ENCODE peak calls at places on chromosomes 1 and 21, in seven cellular contexts. One of them, this sample, is unnamed.

GRCh38 chr1:241266121-241266520 is 90.9 kb downstream of the RGS7 start:
- DNase-seq in heart right ventricle: no peak
- DNase-seq in astrocyte: no peak
- DNase-seq in MCF 10A: no peak
- DNase-seq in adrenal gland: no peak
- DNase-seq in GM10248: no peak
- DNase-seq in endothelial cell: no peak
- DNase-seq in this sample: no peak

GRCh38 chr1:164440222-164440621 is 118.8 kb upstream of the PBX1 start:
- DNase-seq in heart right ventricle: no peak
- DNase-seq in astrocyte: peak; percentile 3
- DNase-seq in MCF 10A: peak; percentile 42
- DNase-seq in adrenal gland: peak; percentile 52
- DNase-seq in GM10248: no peak
- DNase-seq in endothelial cell: no peak
- DNase-seq in this sample: peak; percentile 2

GRCh38 chr1:207316622-207317510 is 4.6 kb upstream of the CD55 start:
- DNase-seq in heart right ventricle: no peak
- DNase-seq in astrocyte: no peak
- DNase-seq in MCF 10A: peak; percentile 80
- DNase-seq in adrenal gland: no peak
- DNase-seq in GM10248: no peak
- DNase-seq in endothelial cell: no peak
- DNase-seq in this sample: no peak

GRCh38 chr1:172514108-172514507 is 18.8 kb upstream of the SUCO start:
- DNase-seq in heart right ventricle: no peak
- DNase-seq in astrocyte: no peak
- DNase-seq in MCF 10A: no peak
- DNase-seq in adrenal gland: no peak
- DNase-seq in GM10248: no peak
- DNase-seq in endothelial cell: no peak
- DNase-seq in this sample: no peak

GRCh38 chr1:55718758-55719671 is 503.9 kb upstream of the USP24 start:
- DNase-seq in heart right ventricle: peak; percentile 11
- DNase-seq in astrocyte: peak; percentile 100
- DNase-seq in MCF 10A: peak; percentile 96
- DNase-seq in adrenal gland: peak; percentile 58
- DNase-seq in GM10248: no peak
- DNase-seq in endothelial cell: no peak
- DNase-seq in this sample: peak; percentile 99

GRCh38 chr1:207007352-207008033 is 25.1 kb downstream of the C1orf116 start:
- DNase-seq in heart right ventricle: no peak
- DNase-seq in astrocyte: peak; percentile 99
- DNase-seq in MCF 10A: peak; percentile 97
- DNase-seq in adrenal gland: no peak
- DNase-seq in GM10248: no peak
- DNase-seq in endothelial cell: no peak
- DNase-seq in this sample: peak; percentile 95

GRCh38 chr1:17168480-17168878 is 36.4 kb upstream of the PADI1 start:
- DNase-seq in heart right ventricle: no peak
- DNase-seq in astrocyte: peak; percentile 92
- DNase-seq in MCF 10A: peak; percentile 53
- DNase-seq in adrenal gland: no peak
- DNase-seq in GM10248: no peak
- DNase-seq in endothelial cell: no peak
- DNase-seq in this sample: peak; percentile 88

GRCh38 chr1:201253906-201254624 is 29.2 kb upstream of the PKP1 start:
- DNase-seq in heart right ventricle: no peak
- DNase-seq in astrocyte: no peak
- DNase-seq in MCF 10A: no peak
- DNase-seq in adrenal gland: no peak
- DNase-seq in GM10248: no peak
- DNase-seq in endothelial cell: no peak
- DNase-seq in this sample: no peak

GRCh38 chr1:46166521-46167462 is 8.1 kb upstream of the TSPAN1 start:
- DNase-seq in heart right ventricle: peak; percentile 74
- DNase-seq in astrocyte: no peak
- DNase-seq in MCF 10A: no peak
- DNase-seq in adrenal gland: peak; percentile 70
- DNase-seq in GM10248: peak; percentile 50
- DNase-seq in endothelial cell: no peak
- DNase-seq in this sample: no peak

GRCh38 chr1:29767088-29767685 is 530.9 kb downstream of the PTPRU start:
- DNase-seq in heart right ventricle: no peak
- DNase-seq in astrocyte: no peak
- DNase-seq in MCF 10A: no peak
- DNase-seq in adrenal gland: no peak
- DNase-seq in GM10248: no peak
- DNase-seq in endothelial cell: no peak
- DNase-seq in this sample: no peak

GRCh38 chr21:18384771-18385170 is 18.8 kb downstream of the TMPRSS15 start:
- DNase-seq in heart right ventricle: no peak
- DNase-seq in astrocyte: no peak
- DNase-seq in MCF 10A: peak; percentile 51
- DNase-seq in adrenal gland: no peak
- DNase-seq in GM10248: no peak
- DNase-seq in endothelial cell: no peak
- DNase-seq in this sample: no peak

GRCh38 chr21:18382141-18382540 is 21.4 kb downstream of the TMPRSS15 start:
- DNase-seq in heart right ventricle: no peak
- DNase-seq in astrocyte: no peak
- DNase-seq in MCF 10A: no peak
- DNase-seq in adrenal gland: no peak
- DNase-seq in GM10248: no peak
- DNase-seq in endothelial cell: no peak
- DNase-seq in this sample: no peak

GRCh38 chr21:18387994-18388393 is 15.6 kb downstream of the TMPRSS15 start:
- DNase-seq in heart right ventricle: no peak
- DNase-seq in astrocyte: no peak
- DNase-seq in MCF 10A: no peak
- DNase-seq in adrenal gland: no peak
- DNase-seq in GM10248: no peak
- DNase-seq in endothelial cell: no peak
- DNase-seq in this sample: no peak
- TF ChIP-seq CTCF in heart right ventricle: no peak
- TF ChIP-seq CTCF in astrocyte: no peak
- TF ChIP-seq CTCF in MCF 10A: peak; percentile 21
- TF ChIP-seq CTCF in adrenal gland: no peak
- TF ChIP-seq CTCF in GM10248: no peak
- TF ChIP-seq CTCF in endothelial cell: no peak
- TF ChIP-seq CTCF in this sample: no peak

GRCh38 chr1:24949331-24949881 is 19.3 kb upstream of the RUNX3 start:
- DNase-seq in heart right ventricle: no peak
- DNase-seq in astrocyte: peak; percentile 93
- DNase-seq in MCF 10A: peak; percentile 72
- DNase-seq in adrenal gland: peak; percentile 30
- DNase-seq in GM10248: no peak
- DNase-seq in endothelial cell: no peak
- DNase-seq in this sample: peak; percentile 79
- TF ChIP-seq CTCF in heart right ventricle: no peak
- TF ChIP-seq CTCF in astrocyte: no peak
- TF ChIP-seq CTCF in MCF 10A: no peak
- TF ChIP-seq CTCF in adrenal gland: no peak
- TF ChIP-seq CTCF in GM10248: no peak
- TF ChIP-seq CTCF in endothelial cell: no peak
- TF ChIP-seq CTCF in this sample: no peak

DNA sequence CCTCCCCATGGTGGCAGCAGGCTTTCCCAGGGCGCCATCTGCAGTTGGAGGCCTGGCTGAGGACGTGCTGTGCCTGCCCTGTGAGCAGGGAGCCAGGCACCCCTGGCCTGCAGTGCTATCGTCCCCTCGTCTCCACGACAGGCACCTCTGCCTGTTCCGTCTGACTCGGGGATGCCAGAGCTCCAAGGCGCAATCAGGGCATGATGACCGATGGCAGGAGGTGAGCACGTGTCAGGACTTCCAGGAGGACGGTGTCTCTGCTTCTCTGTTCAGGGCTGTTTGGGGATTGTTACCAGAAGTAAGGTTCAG is 125.2 kb downstream of the PCBP3 start:
- DNase-seq in heart right ventricle: no peak
- DNase-seq in astrocyte: no peak
- DNase-seq in MCF 10A: peak; percentile 18
- DNase-seq in adrenal gland: no peak
- DNase-seq in GM10248: peak; percentile 9
- DNase-seq in endothelial cell: no peak
- DNase-seq in this sample: no peak
- TF ChIP-seq CTCF in heart right ventricle: peak; percentile 4
- TF ChIP-seq CTCF in astrocyte: no peak
- TF ChIP-seq CTCF in MCF 10A: no peak
- TF ChIP-seq CTCF in adrenal gland: no peak
- TF ChIP-seq CTCF in GM10248: peak; percentile 16
- TF ChIP-seq CTCF in endothelial cell: no peak
- TF ChIP-seq CTCF in this sample: peak; percentile 11

GRCh38 chr1:184793967-184794366 is 39.3 kb upstream of the EDEM3 start:
- DNase-seq in heart right ventricle: no peak
- DNase-seq in astrocyte: no peak
- DNase-seq in MCF 10A: no peak
- DNase-seq in adrenal gland: no peak
- DNase-seq in GM10248: no peak
- DNase-seq in endothelial cell: no peak
- DNase-seq in this sample: no peak
- TF ChIP-seq CTCF in heart right ventricle: no peak
- TF ChIP-seq CTCF in astrocyte: no peak
- TF ChIP-seq CTCF in MCF 10A: no peak
- TF ChIP-seq CTCF in adrenal gland: no peak
- TF ChIP-seq CTCF in GM10248: no peak
- TF ChIP-seq CTCF in endothelial cell: no peak
- TF ChIP-seq CTCF in this sample: no peak

DNA sequence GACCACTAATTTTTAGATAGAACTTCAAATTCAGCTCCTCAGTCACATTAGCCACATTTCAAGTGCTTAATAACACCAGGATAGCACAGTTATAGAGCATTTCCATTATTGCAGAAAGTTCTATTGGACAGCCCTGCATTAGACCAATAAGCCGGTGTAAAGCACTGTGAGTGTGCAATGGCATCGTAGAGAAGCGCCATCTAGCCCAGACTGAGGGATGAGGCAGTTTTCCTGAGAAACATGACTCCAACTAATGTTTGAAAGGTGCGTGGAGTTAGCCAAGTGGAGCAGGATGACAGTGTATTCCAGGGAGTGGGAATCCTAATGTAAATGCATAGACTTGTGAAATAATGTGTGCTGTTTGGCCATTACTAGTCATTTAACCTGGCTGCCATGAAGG is 7.7 kb downstream of the RPE65 start:
- DNase-seq in heart right ventricle: no peak
- DNase-seq in astrocyte: no peak
- DNase-seq in MCF 10A: no peak
- DNase-seq in adrenal gland: no peak
- DNase-seq in GM10248: no peak
- DNase-seq in endothelial cell: no peak
- DNase-seq in this sample: no peak
- TF ChIP-seq CTCF in heart right ventricle: no peak
- TF ChIP-seq CTCF in astrocyte: no peak
- TF ChIP-seq CTCF in MCF 10A: no peak
- TF ChIP-seq CTCF in adrenal gland: no peak
- TF ChIP-seq CTCF in GM10248: no peak
- TF ChIP-seq CTCF in endothelial cell: no peak
- TF ChIP-seq CTCF in this sample: no peak

GRCh38 chr1:213260322-213261075 is 209.5 kb downstream of the RPS6KC1 start:
- DNase-seq in heart right ventricle: no peak
- DNase-seq in astrocyte: no peak
- DNase-seq in MCF 10A: no peak
- DNase-seq in adrenal gland: no peak
- DNase-seq in GM10248: no peak
- DNase-seq in endothelial cell: no peak
- DNase-seq in this sample: no peak

GRCh38 chr1:213252026-213252425 is 201.0 kb downstream of the RPS6KC1 start:
- DNase-seq in heart right ventricle: no peak
- DNase-seq in astrocyte: no peak
- DNase-seq in MCF 10A: no peak
- DNase-seq in adrenal gland: no peak
- DNase-seq in GM10248: no peak
- DNase-seq in endothelial cell: no peak
- DNase-seq in this sample: no peak

DNA sequence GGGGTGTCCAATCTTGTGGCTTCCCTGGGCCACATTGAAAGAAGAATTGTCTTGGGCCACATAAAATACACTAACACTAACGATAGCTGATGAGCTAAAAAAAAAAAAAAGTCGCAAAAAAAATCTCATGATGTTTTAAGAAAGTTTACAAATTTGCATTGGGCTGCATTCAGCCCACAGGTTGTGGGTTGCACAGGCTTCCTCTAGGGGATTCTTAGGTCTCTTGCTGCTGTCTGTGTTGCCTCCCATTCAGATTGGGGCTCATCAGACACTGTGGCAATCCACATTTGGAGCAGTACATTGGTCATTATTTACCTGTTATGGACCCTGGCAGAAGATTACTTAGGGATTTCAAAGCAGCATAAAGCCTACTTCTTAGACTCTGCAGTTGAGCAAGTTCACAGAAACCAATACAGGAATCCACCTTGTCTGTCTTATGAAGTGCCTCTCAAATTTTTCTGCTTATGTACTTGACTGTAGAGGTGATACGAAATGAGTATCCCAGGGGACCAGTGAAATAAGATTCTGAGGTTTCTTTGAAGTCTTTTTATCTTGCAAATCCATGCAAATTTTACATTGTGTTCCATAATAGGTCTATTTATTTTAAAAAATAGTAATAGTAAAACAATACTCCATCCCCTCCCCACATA is 205.5 kb downstream of the RPS6KC1 start:
- DNase-seq in heart right ventricle: no peak
- DNase-seq in astrocyte: no peak
- DNase-seq in MCF 10A: no peak
- DNase-seq in adrenal gland: no peak
- DNase-seq in GM10248: peak; percentile 12
- DNase-seq in endothelial cell: no peak
- DNase-seq in this sample: no peak
- TF ChIP-seq CTCF in heart right ventricle: no peak
- TF ChIP-seq CTCF in astrocyte: no peak
- TF ChIP-seq CTCF in MCF 10A: no peak
- TF ChIP-seq CTCF in adrenal gland: no peak
- TF ChIP-seq CTCF in GM10248: no peak
- TF ChIP-seq CTCF in endothelial cell: no peak
- TF ChIP-seq CTCF in this sample: no peak

DNA sequence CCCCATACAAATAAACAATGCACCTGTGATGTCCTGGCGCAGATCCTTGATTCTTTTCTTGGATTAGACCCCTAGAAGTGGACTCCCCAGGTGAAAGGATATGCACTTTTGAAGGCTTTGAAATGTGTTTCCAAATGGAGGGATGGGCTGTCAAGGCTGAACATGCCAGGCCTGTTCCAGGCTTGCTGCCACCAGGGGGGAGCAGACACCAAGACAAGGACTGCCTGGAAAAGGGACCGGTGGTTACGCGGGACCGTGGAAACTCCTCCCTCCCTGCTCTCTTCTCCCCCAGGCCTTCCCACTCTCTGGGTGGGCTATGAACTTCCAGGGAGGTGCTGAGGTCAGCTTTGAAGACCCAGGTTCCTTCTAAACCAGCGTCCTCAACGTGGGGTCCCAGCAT is 12.7 kb downstream of the C1QB start:
- DNase-seq in heart right ventricle: no peak
- DNase-seq in astrocyte: peak; percentile 16
- DNase-seq in MCF 10A: peak; percentile 18
- DNase-seq in adrenal gland: no peak
- DNase-seq in GM10248: no peak
- DNase-seq in endothelial cell: peak; percentile 74
- DNase-seq in this sample: peak; percentile 26
- TF ChIP-seq CTCF in heart right ventricle: peak; percentile 33
- TF ChIP-seq CTCF in astrocyte: peak; percentile 81
- TF ChIP-seq CTCF in MCF 10A: peak; percentile 19
- TF ChIP-seq CTCF in adrenal gland: peak; percentile 46
- TF ChIP-seq CTCF in GM10248: peak; percentile 2
- TF ChIP-seq CTCF in endothelial cell: peak; percentile 66
- TF ChIP-seq CTCF in this sample: peak; percentile 77